ENCODE peak calls at places on chromosomes 6 and 20, in five cellular contexts. I, M, H, U and X are unnamed samples.

GRCh38 chr6:111992851-111993250 is 61.1 kb upstream of the CCN6 start:
- DNase-seq in I (no peak), M (peak), H (peak), U (no peak), X (peak)

GRCh38 chr6:22737331-22737730 is 168.0 kb downstream of the HDGFL1 start:
- DNase-seq in I (no peak), M (peak), H (no peak), U (no peak), X (no peak)

GRCh38 chr6:21185849-21186478 is 407.6 kb upstream of the SOX4 start:
- DNase-seq in I (no peak), M (no peak), H (no peak), U (no peak), X (no peak)

GRCh38 chr6:8958894-8959511 is 523.7 kb upstream of the SLC35B3 start:
- DNase-seq in I (no peak), M (no peak), H (no peak), U (no peak), X (no peak)

GRCh38 chr20:44186201-44186600 is 787 bp downstream of the JPH2 start:
- DNase-seq in I (no peak), M (no peak), H (no peak), U (no peak), X (no peak)

GRCh38 chr6:156658596-156659316 is 118.4 kb upstream of the ARID1B start:
- DNase-seq in I (no peak), M (no peak), H (no peak), U (no peak), X (no peak)

GRCh38 chr6:33817520-33817919 is 13.7 kb upstream of the MLN start:
- DNase-seq in I (no peak), M (no peak), H (no peak), U (no peak), X (no peak)

GRCh38 chr20:49775229-49775693 is 37.4 kb upstream of the SLC9A8 start:
- DNase-seq in I (no peak), M (peak), H (peak), U (peak), X (peak)

GRCh38 chr6:18586133-18586532 is 199.0 kb downstream of the RNF144B start:
- DNase-seq in I (no peak), M (peak), H (no peak), U (no peak), X (no peak)

GRCh38 chr6:135910943-135911618 is 59.6 kb downstream of the PDE7B start:
- DNase-seq in I (no peak), M (no peak), H (no peak), U (no peak), X (no peak)

GRCh38 chr20:59718681-59719080 is 114.3 kb downstream of the PHACTR3 start:
- DNase-seq in I (no peak), M (peak), H (peak), U (no peak), X (no peak)

GRCh38 chr20:50518270-50518721 is 8.1 kb downstream of the PTPN1 start:
- DNase-seq in I (no peak), M (no peak), H (no peak), U (no peak), X (no peak)

GRCh38 chr6:79997728-79998127 is 6.7 kb upstream of the TTK start:
- DNase-seq in I (no peak), M (no peak), H (no peak), U (no peak), X (no peak)

GRCh38 chr6:166435574-166435973 is 52.8 kb upstream of the MPC1 start:
- DNase-seq in I (no peak), M (peak), H (peak), U (peak), X (no peak)

GRCh38 chr20:14657231-14657630 is 319.8 kb upstream of the FLRT3 start:
- DNase-seq in I (no peak), M (no peak), H (no peak), U (no peak), X (no peak)

GRCh38 chr20:36820928-36821327 is 47.4 kb upstream of the DSN1 start:
- DNase-seq in I (no peak), M (no peak), H (no peak), U (no peak), X (no peak)

GRCh38 chr6:35049885-35050284 is 91.3 kb downstream of the TCP11 start:
- DNase-seq in I (peak), M (peak), H (peak), U (peak), X (no peak)